ENCODE peak calls at places on chromosomes 6 and 20, in five cellular contexts. H is lower lobe of right lung; L is CD8-positive, alpha-beta T cell; W is A549; I is PC-3. G is an unnamed sample.

GRCh38 chr6:116542426-116542825 is 3.1 kb downstream of the TRAPPC3L start:
- DNase-seq in H (no peak), I (no peak), W (no peak), L (no peak), G (no peak)

GRCh38 chr6:165664553-165665383 is 1.7 kb upstream of the PDE10A start:
- DNase-seq in W (no peak), I (no peak), L (no peak), H (no peak), G (no peak)

GRCh38 chr6:112906737-112907136 is 559.6 kb downstream of the RFPL4B start:
- DNase-seq in W (no peak), L (no peak), I (no peak), H (no peak), G (no peak)

GRCh38 chr20:57469418-57470211 is 55.3 kb downstream of the CTCFL start:
- DNase-seq in I (no peak), W (no peak), H (no peak), L (no peak), G (no peak)

GRCh38 chr6:44006872-44007303 is 120.4 kb downstream of the MRPL14 start:
- DNase-seq in I (no peak), L (no peak), H (no peak), W (no peak), G (no peak)

GRCh38 chr20:53693265-53693871 is 99.7 kb upstream of the ZNF217 start:
- DNase-seq in L (no peak), W (no peak), H (no peak), I (no peak), G (no peak)

GRCh38 chr20:12970372-12970821 is 38.4 kb upstream of the SPTLC3 start:
- DNase-seq in L (no peak), I (peak; percentile 84), W (peak; percentile 20), H (no peak), G (no peak)

GRCh38 chr6:144778773-144779531 is 493.8 kb downstream of the UTRN start:
- DNase-seq in I (peak; percentile 23), H (no peak), W (no peak), L (no peak), G (no peak)

GRCh38 chr6:147909645-147910044 is 401.2 kb downstream of the SAMD5 start:
- DNase-seq in H (no peak), W (no peak), I (peak; percentile 37), L (no peak), G (no peak)

GRCh38 chr6:41027251-41027650 is 11.8 kb downstream of the UNC5CL start:
- DNase-seq in L (no peak), H (no peak), W (no peak), I (peak; percentile 9), G (no peak)

GRCh38 chr6:168309183-168309582 is 10.4 kb downstream of the DACT2 start:
- DNase-seq in W (no peak), I (no peak), L (no peak), H (no peak), G (no peak)
- H3K9me3 ChIP-seq in W (no peaks in the 10 kb centered on the region), I (no peaks in the 10 kb centered on the region), L (no peaks in the 10 kb centered on the region), H (no peaks in the 10 kb centered on the region), G (no peaks in the 10 kb centered on the region)

GRCh38 chr6:48983377-48983776 is 479.7 kb downstream of the MMUT start:
- DNase-seq in W (no peak), I (no peak), L (no peak), H (no peak), G (no peak)

GRCh38 chr6:48990746-48991145 is 472.3 kb downstream of the MMUT start:
- DNase-seq in H (no peak), W (no peak), L (no peak), I (no peak), G (no peak)

GRCh38 chr6:48986105-48986504 is 476.9 kb downstream of the MMUT start:
- DNase-seq in W (no peak), I (no peak), H (no peak), L (no peak), G (no peak)

GRCh38 chr6:48985025-48985424 is 478.0 kb downstream of the MMUT start:
- DNase-seq in I (peak; percentile 28), W (no peak), L (no peak), H (no peak), G (no peak)

GRCh38 chr6:48986803-48987202 is 476.2 kb downstream of the MMUT start:
- DNase-seq in I (no peak), L (no peak), W (no peak), H (no peak), G (no peak)
- H3K9me3 ChIP-seq in I (no peaks in the 10 kb centered on the region), L (no peaks in the 10 kb centered on the region), W (no peaks in the 10 kb centered on the region), H (peaks cover 5% of the 10 kb centered on the region), G (no peaks in the 10 kb centered on the region)

DNA sequence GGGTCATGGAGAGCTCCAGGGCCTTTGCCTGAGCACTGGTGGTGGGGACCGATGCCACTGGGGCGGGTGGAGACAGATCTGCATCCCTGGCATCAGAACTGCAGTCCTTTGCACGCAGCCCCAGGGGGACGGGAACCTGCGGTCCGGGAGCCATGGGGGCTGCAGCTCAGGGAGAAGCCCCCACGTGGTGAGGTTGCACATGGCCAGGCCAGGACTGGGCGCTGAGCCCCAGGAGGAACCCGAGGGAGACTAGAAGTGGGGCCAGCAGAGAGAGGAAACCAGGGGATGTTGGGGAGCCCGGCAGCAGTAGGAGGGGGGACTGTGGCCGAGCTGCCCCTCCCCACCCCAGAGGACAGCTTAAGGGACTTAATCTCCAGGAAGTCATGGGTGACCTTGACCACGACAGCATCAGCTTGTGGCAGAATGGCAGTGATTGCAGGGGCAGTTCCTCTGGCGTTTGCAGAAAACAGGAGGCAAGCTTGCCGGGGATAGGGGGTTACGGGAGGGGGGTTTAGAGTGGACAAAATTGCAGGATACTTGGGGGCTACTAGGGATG is 18.0 kb upstream of the LSM14B start:
- DNase-seq in I (no peak), L (no peak), H (no peak), W (no peak), G (peak; percentile 82)
- H3K9me3 ChIP-seq in I (peaks cover 8% of the 10 kb centered on the region), L (peaks cover 31% of the 10 kb centered on the region), H (peaks cover 30% of the 10 kb centered on the region), W (peaks cover 86% of the 10 kb centered on the region), G (peaks cover 41% of the 10 kb centered on the region)

GRCh38 chr6:170066679-170067078 is 224.2 kb downstream of the DLL1 start:
- DNase-seq in L (no peak), I (no peak), H (no peak), W (no peak), G (peak; percentile 29)
- H3K9me3 ChIP-seq in L (no peaks in the 10 kb centered on the region), I (no peaks in the 10 kb centered on the region), H (no peaks in the 10 kb centered on the region), W (no peaks in the 10 kb centered on the region), G (no peaks in the 10 kb centered on the region)

GRCh38 chr6:362231-362923 is 29.2 kb upstream of the IRF4 start:
- DNase-seq in W (no peak), I (no peak), H (no peak), L (no peak), G (no peak)
- H3K9me3 ChIP-seq in W (peaks cover 2% of the 10 kb centered on the region), I (no peaks in the 10 kb centered on the region), H (peaks cover 10% of the 10 kb centered on the region), L (no peaks in the 10 kb centered on the region), G (peaks cover 5% of the 10 kb centered on the region)

GRCh38 chr20:60785817-60786216 is 466.2 kb upstream of the CDH4 start:
- DNase-seq in H (no peak), L (no peak), W (no peak), I (no peak), G (no peak)

GRCh38 chr20:60784321-60784720 is 467.7 kb upstream of the CDH4 start:
- DNase-seq in I (no peak), L (no peak), H (no peak), W (no peak), G (no peak)

GRCh38 chr20:60782959-60783625 is 469.0 kb upstream of the CDH4 start:
- DNase-seq in W (no peak), H (no peak), I (no peak), L (no peak), G (no peak)

DNA sequence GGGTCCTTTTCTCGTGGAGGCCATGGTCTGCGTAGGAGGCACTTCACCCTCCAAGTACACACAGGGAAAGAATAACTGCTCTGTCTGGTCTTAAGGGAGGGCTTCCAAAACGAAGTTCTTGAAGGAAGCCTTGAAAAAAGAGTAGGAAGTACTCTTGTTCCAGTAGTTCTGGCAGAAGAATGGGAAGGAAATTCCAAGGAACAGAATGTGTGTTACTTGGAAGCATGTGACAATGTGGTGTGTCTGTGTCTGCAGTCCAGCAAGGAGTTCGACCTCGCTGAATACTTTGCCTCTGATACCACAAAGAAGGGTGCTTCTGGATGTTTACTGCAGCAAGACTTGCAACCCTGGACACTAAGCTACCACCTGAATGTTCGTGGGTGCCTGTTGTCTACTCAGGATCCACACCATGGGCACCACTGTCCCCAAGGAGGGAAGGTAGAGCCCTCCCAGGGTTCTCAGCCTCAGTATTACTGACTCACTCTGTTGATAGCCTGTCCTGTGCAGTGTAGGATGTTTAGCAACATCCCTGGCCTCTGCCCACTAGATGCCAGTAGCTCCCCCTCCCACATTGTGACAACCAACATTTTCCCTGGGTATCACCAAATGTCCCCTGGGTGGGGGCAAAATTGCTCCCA is 471.6 kb upstream of the CDH4 start:
- DNase-seq in H (no peak), L (no peak), I (no peak), W (no peak), G (no peak)
- H3K9me3 ChIP-seq in H (no peaks in the 10 kb centered on the region), L (no peaks in the 10 kb centered on the region), I (peaks cover 17% of the 10 kb centered on the region), W (no peaks in the 10 kb centered on the region), G (no peaks in the 10 kb centered on the region)